ENCODE peak calls at places on chromosomes 11 and 22, in eight cellular contexts. L is coronary artery; X is mammary epithelial cell; R is kidney; O is WERI-Rb-1; A is sigmoid colon; B is effector memory CD4-positive, alpha-beta T cell; M is PC-9. W is an unnamed sample.

GRCh38 chr11:91755951-91756707 is 468.5 kb upstream of the FAT3 start:
- DNase-seq in L (no peak), X (no peak), R (no peak), O (no peak), A (no peak), B (no peak), M (no peak), W (no peak)

GRCh38 chr11:2325719-2326118 is 23.9 kb downstream of the TSPAN32 start:
- DNase-seq in L (no peak), X (peak), R (no peak), O (no peak), A (no peak), B (no peak), M (peak), W (no peak)

GRCh38 chr11:102168483-102168882 is 58.2 kb downstream of the YAP1 start:
- DNase-seq in L (no peak), X (peak), R (no peak), O (no peak), A (no peak), B (no peak), M (no peak), W (no peak)

GRCh38 chr11:12263141-12263693 is 114.2 kb upstream of the PARVA start:
- DNase-seq in L (no peak), X (no peak), R (no peak), O (no peak), A (no peak), B (no peak), M (no peak), W (no peak)

GRCh38 chr11:131886201-131886600 is 515.8 kb downstream of the NTM start:
- DNase-seq in L (no peak), X (peak), R (no peak), O (no peak), A (no peak), B (no peak), M (no peak), W (no peak)

GRCh38 chr11:128297111-128297651 is 290.2 kb downstream of the ETS1 start:
- DNase-seq in L (no peak), X (no peak), R (no peak), O (no peak), A (no peak), B (no peak), M (no peak), W (no peak)

GRCh38 chr22:23103199-23103954 is 33.1 kb downstream of the GNAZ start:
- DNase-seq in L (no peak), X (no peak), R (no peak), O (no peak), A (no peak), B (no peak), M (no peak), W (no peak)

GRCh38 chr11:46120711-46121327 is 435 bp downstream of the PHF21A start:
- DNase-seq in L (no peak), X (peak), R (no peak), O (peak), A (peak), B (no peak), M (peak), W (no peak)

GRCh38 chr11:62137276-62137861 is 13.6 kb downstream of the INCENP start:
- DNase-seq in L (peak), X (no peak), R (no peak), O (no peak), A (no peak), B (no peak), M (no peak), W (no peak)

GRCh38 chr22:17638182-17638431 is 450 bp upstream of the BCL2L13 start:
- DNase-seq in L (no peak), X (no peak), R (no peak), O (peak), A (no peak), B (no peak), M (no peak), W (no peak)

GRCh38 chr11:105673089-105673488 is 63.2 kb downstream of the GRIA4 start:
- DNase-seq in L (no peak), X (peak), R (no peak), O (no peak), A (no peak), B (no peak), M (peak), W (peak)

GRCh38 chr22:19522190-19522880 is 1.9 kb downstream of the CLDN5 start:
- DNase-seq in L (no peak), X (no peak), R (no peak), O (peak), A (no peak), B (no peak), M (no peak), W (no peak)

GRCh38 chr11:69939551-69940245 is 120.5 kb upstream of the FGF3 start:
- DNase-seq in L (peak), X (no peak), R (peak), O (no peak), A (peak), B (no peak), M (no peak), W (no peak)

GRCh38 chr11:3169952-3170755 is 5.0 kb upstream of the OSBPL5 start:
- DNase-seq in L (no peak), X (no peak), R (peak), O (no peak), A (no peak), B (no peak), M (no peak), W (peak)

GRCh38 chr11:65047581-65048422 is 6.8 kb downstream of the SAC3D1 start:
- DNase-seq in L (no peak), X (no peak), R (no peak), O (no peak), A (peak), B (no peak), M (no peak), W (no peak)

GRCh38 chr11:113272281-113272680 is 42.1 kb upstream of the TTC12 start:
- DNase-seq in L (no peak), X (no peak), R (no peak), O (no peak), A (no peak), B (no peak), M (no peak), W (no peak)

GRCh38 chr11:114281388-114281956 is 14.7 kb upstream of the NNMT start:
- DNase-seq in L (no peak), X (no peak), R (no peak), O (no peak), A (no peak), B (no peak), M (no peak), W (no peak)

GRCh38 chr11:12137005-12137690 is 26.8 kb downstream of the MICAL2 start:
- DNase-seq in L (no peak), X (peak), R (no peak), O (peak), A (peak), B (no peak), M (no peak), W (no peak)

GRCh38 chr11:47605921-47606320 is 11.7 kb upstream of the C1QTNF4 start:
- DNase-seq in L (no peak), X (no peak), R (no peak), O (no peak), A (no peak), B (no peak), M (no peak), W (no peak)

GRCh38 chr11:116707250-116707649 is 65.5 kb downstream of the BUD13 start:
- DNase-seq in L (no peak), X (no peak), R (no peak), O (no peak), A (no peak), B (no peak), M (peak), W (peak)

GRCh38 chr22:20952544-20953341 is 14.3 kb upstream of the AIFM3 start:
- DNase-seq in L (no peak), X (no peak), R (no peak), O (no peak), A (no peak), B (no peak), M (no peak), W (no peak)

GRCh38 chr22:26259510-26259909 is 90.2 kb downstream of the SEZ6L start:
- DNase-seq in L (no peak), X (peak), R (no peak), O (no peak), A (no peak), B (no peak), M (peak), W (no peak)

GRCh38 chr11:58216476-58216875 is 4.0 kb downstream of the OR1S1 start:
- DNase-seq in L (no peak), X (no peak), R (no peak), O (no peak), A (no peak), B (no peak), M (no peak), W (no peak)

GRCh38 chr22:43625242-43625641 is 186.9 kb downstream of the EFCAB6 start:
- DNase-seq in L (no peak), X (no peak), R (no peak), O (no peak), A (no peak), B (no peak), M (no peak), W (no peak)

GRCh38 chr22:35601013-35601580 is 16.0 kb downstream of the MB start:
- DNase-seq in L (no peak), X (no peak), R (no peak), O (no peak), A (no peak), B (no peak), M (no peak), W (no peak)

GRCh38 chr22:39526736-39527171 is 5.8 kb downstream of the RPS19BP1 start:
- DNase-seq in L (no peak), X (no peak), R (peak), O (no peak), A (no peak), B (peak), M (no peak), W (peak)

GRCh38 chr22:35930933-35931332 is 97.7 kb downstream of the RBFOX2 start:
- DNase-seq in L (no peak), X (peak), R (no peak), O (peak), A (no peak), B (no peak), M (peak), W (no peak)

GRCh38 chr11:112082729-112083128 is 3.8 kb downstream of the TIMM8B start:
- DNase-seq in L (no peak), X (peak), R (no peak), O (no peak), A (no peak), B (no peak), M (no peak), W (no peak)

GRCh38 chr22:32828561-32828960 is 27.1 kb downstream of the TIMP3 start:
- DNase-seq in L (no peak), X (no peak), R (no peak), O (no peak), A (peak), B (no peak), M (no peak), W (no peak)

GRCh38 chr22:32826537-32826936 is 25.0 kb downstream of the TIMP3 start:
- DNase-seq in L (no peak), X (no peak), R (no peak), O (no peak), A (peak), B (no peak), M (no peak), W (no peak)

GRCh38 chr22:32829451-32829851 is 27.9 kb downstream of the TIMP3 start:
- DNase-seq in L (no peak), X (no peak), R (no peak), O (no peak), A (peak), B (no peak), M (no peak), W (no peak)

GRCh38 chr22:32827061-32827602 is 25.6 kb downstream of the TIMP3 start:
- DNase-seq in L (no peak), X (no peak), R (no peak), O (no peak), A (peak), B (no peak), M (no peak), W (no peak)

GRCh38 chr22:32828150-32828549 is 26.6 kb downstream of the TIMP3 start:
- DNase-seq in L (no peak), X (no peak), R (no peak), O (no peak), A (peak), B (no peak), M (no peak), W (no peak)
- H3K27ac ChIP-seq in L (no peak), X (no peak), R (no peak), O (no peak), A (peak), B (no peak), M (no peak), W (no peak)

GRCh38 chr11:67300756-67301312 is 2.5 kb upstream of the SSH3 start:
- DNase-seq in L (no peak), X (no peak), R (peak), O (peak), A (peak), B (no peak), M (no peak), W (peak)
- H3K4me3 ChIP-seq in L (no peak), X (no peak), R (no peak), O (no peak), A (no peak), B (no peak), M (no peak), W (no peak)

GRCh38 chr22:50248192-50249084 is 2.6 kb downstream of the HDAC10 start:
- DNase-seq in L (no peak), X (no peak), R (no peak), O (no peak), A (no peak), B (no peak), M (no peak), W (no peak)
- H3K27ac ChIP-seq in L (no peak), X (no peak), R (no peak), O (no peak), A (no peak), B (peak), M (no peak), W (no peak)

GRCh38 chr11:73287400-73288101 is 15.4 kb downstream of the P2RY6 start:
- DNase-seq in L (no peak), X (no peak), R (peak), O (no peak), A (no peak), B (no peak), M (no peak), W (no peak)

GRCh38 chr11:73288873-73289707 is 17.0 kb downstream of the P2RY6 start:
- DNase-seq in L (peak), X (peak), R (peak), O (peak), A (peak), B (no peak), M (peak), W (peak)

GRCh38 chr11:73286240-73286810 is 14.2 kb downstream of the P2RY6 start:
- DNase-seq in L (no peak), X (no peak), R (peak), O (no peak), A (no peak), B (no peak), M (no peak), W (no peak)

GRCh38 chr11:73290536-73290935 is 17.5 kb upstream of the ARHGEF17 start:
- DNase-seq in L (no peak), X (no peak), R (peak), O (no peak), A (no peak), B (no peak), M (no peak), W (no peak)

GRCh38 chr11:73288197-73288872 is 16.2 kb downstream of the P2RY6 start:
- DNase-seq in L (no peak), X (no peak), R (peak), O (no peak), A (no peak), B (no peak), M (no peak), W (no peak)
- H3K4me3 ChIP-seq in L (no peak), X (no peak), R (no peak), O (no peak), A (no peak), B (no peak), M (peak), W (no peak)

W was measured in pancreas.